ENCODE peak calls at places on chromosomes 2 and 18, in ten cellular contexts. D, I, Q, W, K, S, T, B, H and Y are unnamed samples. For H3K4me1, the result is how much of the 10 kb centered on the place peaks cover.

GRCh38 chr2:213086050-213086449 is 65.4 kb downstream of the IKZF2 start:
- DNase-seq in D (no peak), I (no peak), Q (no peak), W (no peak), K (no peak), S (no peak), T (no peak), B (no peak), H (no peak), Y (no peak)

GRCh38 chr18:14943967-14944636 is 196.1 kb downstream of the ANKRD30B start:
- DNase-seq in D (no peak), I (no peak), Q (no peak), W (no peak), K (no peak), S (no peak), T (no peak), B (no peak), H (no peak), Y (no peak)

GRCh38 chr2:75798624-75799023 is 87.9 kb upstream of the GCFC2 start:
- DNase-seq in D (no peak), I (no peak), Q (no peak), W (no peak), K (no peak), S (no peak), T (no peak), B (no peak), H (no peak), Y (no peak)

GRCh38 chr18:9817725-9818422 is 67.9 kb upstream of the TXNDC2 start:
- DNase-seq in D (no peak), I (no peak), Q (no peak), W (no peak), K (no peak), S (no peak), T (no peak), B (no peak), H (no peak), Y (no peak)

GRCh38 chr18:61589053-61589723 is 256.0 kb downstream of the CDH20 start:
- DNase-seq in D (no peak), I (no peak), Q (no peak), W (no peak), K (peak), S (no peak), T (no peak), B (no peak), H (no peak), Y (peak)

GRCh38 chr2:205613970-205614559 is 68.2 kb upstream of the NRP2 start:
- DNase-seq in D (no peak), I (no peak), Q (no peak), W (no peak), K (no peak), S (no peak), T (no peak), B (no peak), H (no peak), Y (no peak)

GRCh38 chr2:176096243-176096985 is 3.2 kb upstream of the HOXD12 start:
- DNase-seq in D (no peak), I (no peak), Q (no peak), W (no peak), K (no peak), S (peak), T (no peak), B (no peak), H (no peak), Y (no peak)

GRCh38 chr2:167491788-167492187 is 603.5 kb downstream of the XIRP2 start:
- DNase-seq in D (no peak), I (no peak), Q (no peak), W (no peak), K (no peak), S (no peak), T (no peak), B (no peak), H (no peak), Y (no peak)

GRCh38 chr2:128345436-128346165 is 26.9 kb upstream of the HS6ST1 start:
- DNase-seq in D (no peak), I (no peak), Q (no peak), W (no peak), K (no peak), S (no peak), T (no peak), B (no peak), H (no peak), Y (no peak)

GRCh38 chr18:59109375-59109774 is 30.3 kb upstream of the SEC11C start:
- DNase-seq in D (no peak), I (no peak), Q (no peak), W (no peak), K (no peak), S (no peak), T (no peak), B (no peak), H (no peak), Y (no peak)

GRCh38 chr2:19425419-19425818 is 67.0 kb upstream of the OSR1 start:
- DNase-seq in D (no peak), I (no peak), Q (no peak), W (no peak), K (no peak), S (no peak), T (no peak), B (no peak), H (no peak), Y (no peak)

DNA sequence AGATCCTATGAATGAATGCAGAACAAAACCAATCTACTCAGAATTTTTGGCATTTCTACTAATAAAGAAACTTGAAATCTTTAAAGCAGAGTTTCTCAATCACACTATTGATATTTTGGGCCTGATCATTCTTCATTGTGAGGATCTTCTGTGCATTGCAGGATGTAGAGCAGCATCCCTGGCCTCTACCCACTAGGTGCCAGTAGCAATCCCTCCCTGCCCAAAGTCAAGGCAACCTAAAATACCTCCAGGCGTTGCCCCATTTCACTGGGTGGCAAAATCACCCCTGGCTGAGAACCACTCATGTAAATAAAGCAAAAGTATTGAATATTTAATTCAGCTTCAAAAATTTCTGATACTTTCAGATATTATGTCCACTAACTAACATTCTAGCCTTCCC is 213.0 kb downstream of the SP3 start:
- DNase-seq in D (no peak), I (no peak), Q (no peak), W (no peak), K (no peak), S (no peak), T (no peak), B (no peak), H (no peak), Y (no peak)
- TF ChIP-seq CTCF in D (no peak), I (no peak), Q (no peak), W (no peak), K (no peak), S (no peak), T (peak), B (no peak), H (no peak), Y (no peak)

DNA sequence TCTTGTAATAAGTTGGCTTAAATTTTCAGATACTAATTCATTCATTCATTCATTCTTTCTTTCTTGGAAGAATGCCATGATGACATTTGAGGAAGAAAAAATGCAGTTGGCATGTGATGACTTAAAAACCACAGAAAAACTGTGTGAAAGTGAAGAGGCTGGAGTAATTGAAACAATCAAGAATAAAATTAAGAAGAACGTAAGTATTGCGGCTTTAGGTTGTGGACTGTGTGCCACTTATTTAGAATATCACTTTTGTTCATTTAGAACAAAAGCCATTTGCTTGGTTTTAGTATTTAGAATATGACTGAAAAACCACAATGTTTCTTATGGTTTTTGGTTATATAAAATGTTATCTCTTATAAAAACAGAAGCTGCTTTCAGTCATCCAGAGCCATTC is 51.4 kb downstream of the TTC39C start:
- DNase-seq in D (no peak), I (no peak), Q (no peak), W (no peak), K (no peak), S (no peak), T (no peak), B (no peak), H (no peak), Y (no peak)
- H3K4me1 ChIP-seq in D (under half), I (under half), Q (under half), W (under half), K (under half), S (under half), T (under half), B (under half), H (under half), Y (under half)

GRCh38 chr2:201621293-201621999 is 21.9 kb downstream of the TMEM237 start:
- DNase-seq in D (no peak), I (no peak), Q (no peak), W (no peak), K (no peak), S (no peak), T (no peak), B (no peak), H (no peak), Y (no peak)

GRCh38 chr2:201622306-201622705 is 21.0 kb downstream of the TMEM237 start:
- DNase-seq in D (no peak), I (no peak), Q (no peak), W (no peak), K (peak), S (no peak), T (no peak), B (no peak), H (no peak), Y (no peak)

DNA sequence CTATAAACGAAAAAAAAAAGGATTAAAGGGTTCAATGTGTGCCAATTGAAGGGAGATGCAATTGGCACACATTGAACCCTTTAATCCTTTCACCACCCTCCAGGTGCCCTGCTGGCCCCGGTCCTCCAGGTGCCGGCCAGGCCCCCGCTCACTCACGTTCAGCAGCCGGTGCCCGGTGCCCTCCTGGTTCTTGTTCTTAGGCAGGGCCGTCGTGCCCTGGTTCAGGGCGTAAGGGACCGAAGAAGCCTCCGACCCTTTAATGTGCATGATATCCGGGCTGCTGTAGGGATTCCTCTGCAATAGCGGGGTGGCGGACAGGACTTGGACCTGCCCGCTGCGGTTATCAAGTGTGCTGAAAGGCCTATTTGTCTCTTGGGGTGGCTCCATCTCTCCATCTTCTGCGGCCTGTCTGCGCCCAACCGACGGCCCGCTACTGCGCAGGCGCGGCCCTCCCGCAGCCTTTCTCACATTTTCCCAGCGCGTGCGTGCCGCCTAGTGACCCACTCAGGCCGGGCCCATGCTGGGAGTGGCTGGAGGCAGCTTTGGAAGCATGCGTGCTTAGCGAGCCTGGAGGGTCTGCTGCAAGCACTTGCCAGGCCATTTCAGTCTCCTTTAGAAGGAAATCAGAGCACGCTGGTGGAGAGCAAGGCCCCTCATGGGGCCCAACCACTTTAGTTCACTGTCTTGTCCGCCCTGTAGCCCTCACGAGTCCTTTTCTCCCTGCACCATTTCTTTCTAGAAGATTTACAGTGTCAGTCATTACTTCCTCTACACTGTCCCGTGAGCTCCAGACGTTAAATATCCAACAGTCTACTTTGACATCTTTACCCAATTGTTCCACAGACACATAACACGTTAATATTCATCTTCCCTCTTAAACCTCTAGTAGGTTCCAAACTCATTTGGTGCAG is 24.3 kb downstream of the TMEM237 start:
- DNase-seq in D (peak), I (peak), Q (no peak), W (peak), K (peak), S (peak), T (no peak), B (no peak), H (peak), Y (peak)
- H3K4me3 ChIP-seq in D (peak), I (peak), Q (no peak), W (no peak), K (no peak), S (peak), T (no peak), B (peak), H (peak), Y (no peak)

GRCh38 chr2:43898134-43898957 is 59.6 kb downstream of the ABCG8 start:
- DNase-seq in D (no peak), I (no peak), Q (no peak), W (no peak), K (peak), S (no peak), T (no peak), B (no peak), H (no peak), Y (no peak)
- TF ChIP-seq CTCF in D (no peak), I (no peak), Q (no peak), W (no peak), K (peak), S (peak), T (no peak), B (no peak), H (no peak), Y (no peak)

GRCh38 chr18:55497825-55498403 is 90.1 kb downstream of the TCF4 start:
- DNase-seq in D (no peak), I (no peak), Q (no peak), W (no peak), K (no peak), S (no peak), T (no peak), B (no peak), H (no peak), Y (no peak)

GRCh38 chr18:55501594-55502345 is 86.2 kb downstream of the TCF4 start:
- DNase-seq in D (no peak), I (no peak), Q (no peak), W (no peak), K (no peak), S (no peak), T (no peak), B (no peak), H (no peak), Y (no peak)

GRCh38 chr18:55502346-55502710 is 85.7 kb downstream of the TCF4 start:
- DNase-seq in D (no peak), I (no peak), Q (no peak), W (no peak), K (no peak), S (no peak), T (no peak), B (no peak), H (no peak), Y (no peak)

GRCh38 chr18:55500316-55501086 is 87.5 kb downstream of the TCF4 start:
- DNase-seq in D (no peak), I (no peak), Q (no peak), W (no peak), K (no peak), S (no peak), T (no peak), B (no peak), H (no peak), Y (no peak)

DNA sequence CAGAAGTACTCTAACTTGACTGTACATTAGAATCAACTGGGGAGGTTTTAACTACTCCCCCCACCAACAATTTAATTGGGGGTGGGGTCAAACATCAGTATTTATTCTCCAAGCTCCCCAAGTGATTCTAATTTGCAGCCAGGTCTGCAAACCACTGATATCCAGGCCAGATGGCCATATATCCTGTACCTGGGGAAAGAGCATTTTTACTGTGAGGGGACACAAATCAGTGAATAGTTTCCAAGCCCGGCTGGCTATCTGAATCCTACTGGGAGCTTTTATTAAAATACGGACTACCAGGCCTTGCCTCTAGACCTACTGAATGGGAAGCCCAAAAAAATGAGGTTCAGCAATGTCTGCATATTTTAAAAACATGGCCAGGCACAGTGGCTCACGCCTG is 88.5 kb downstream of the TCF4 start:
- DNase-seq in D (no peak), I (no peak), Q (no peak), W (no peak), K (no peak), S (no peak), T (no peak), B (no peak), H (no peak), Y (no peak)
- H3K4me1 ChIP-seq in D (under half), I (under half), Q (under half), W (under half), K (under half), S (under half), T (under half), B (under half), H (under half), Y (under half)

DNA sequence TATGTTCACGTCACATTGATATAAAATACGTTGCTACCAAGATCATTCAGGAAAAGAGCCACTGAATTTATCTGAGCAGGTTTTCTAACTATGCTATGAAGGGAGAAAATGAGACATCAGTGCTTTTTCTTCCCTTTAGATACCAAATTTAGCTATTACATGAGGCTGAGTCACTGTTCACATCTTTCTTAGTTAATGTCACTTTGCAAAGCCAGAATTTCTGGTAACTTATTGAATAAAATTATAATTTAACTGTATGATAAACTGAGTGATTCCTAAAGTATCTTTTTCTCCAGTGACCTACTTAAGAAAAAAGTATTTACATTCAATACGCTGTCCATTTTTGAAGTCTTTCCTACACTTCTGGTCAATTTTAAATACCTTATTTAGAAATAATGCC is 22.7 kb downstream of the C1D start:
- DNase-seq in D (no peak), I (no peak), Q (no peak), W (no peak), K (no peak), S (no peak), T (no peak), B (no peak), H (no peak), Y (no peak)
- H3K4me3 ChIP-seq in D (no peak), I (no peak), Q (no peak), W (no peak), K (no peak), S (no peak), T (no peak), B (no peak), H (no peak), Y (no peak)

GRCh38 chr2:174350018-174350417 is 15.3 kb downstream of the SP9 start:
- DNase-seq in D (no peak), I (no peak), Q (no peak), W (no peak), K (no peak), S (no peak), T (no peak), B (no peak), H (no peak), Y (no peak)
- TF ChIP-seq CTCF in D (no peak), I (no peak), Q (no peak), W (no peak), K (no peak), S (peak), T (peak), B (no peak), H (no peak), Y (no peak)

DNA sequence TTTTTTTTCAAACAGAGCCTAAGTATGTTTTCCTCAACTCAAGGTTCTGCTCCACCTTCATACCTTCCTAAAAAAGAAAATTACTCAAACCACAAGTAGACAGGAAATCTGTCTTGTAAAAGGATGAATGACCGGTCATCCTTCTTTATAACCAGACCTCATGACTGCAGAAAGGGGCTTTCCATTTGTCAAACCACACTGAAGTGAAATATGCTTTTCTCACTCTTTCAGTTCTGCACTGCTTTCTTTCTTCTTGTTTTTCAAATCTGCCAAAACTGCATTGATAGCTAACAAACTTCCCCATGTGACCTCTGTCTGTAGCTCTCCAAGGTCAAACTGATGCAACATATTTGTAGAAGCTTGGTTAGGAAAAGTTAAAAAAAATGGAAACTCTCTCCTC is 308.9 kb upstream of the CCDC68 start:
- DNase-seq in D (no peak), I (no peak), Q (no peak), W (no peak), K (no peak), S (no peak), T (no peak), B (no peak), H (no peak), Y (no peak)
- H3K4me1 ChIP-seq in D (under half), I (half or more), Q (under half), W (under half), K (under half), S (under half), T (under half), B (under half), H (under half), Y (under half)